ENCODE peak calls at places on chromosomes 4 and X, in eight cellular contexts. I, Z, S, W, U, G, H and J are unnamed samples.

GRCh38 chr4:116515959-116516358 is 569.4 kb downstream of the TRAM1L1 start:
- DNase-seq in W (no peak), H (no peak), S (no peak), G (no peak), Z (no peak), U (no peak), I (no peak), J (no peak)

GRCh38 chr4:27046851-27047250 is 186.2 kb downstream of the STIM2 start:
- DNase-seq in S (no peak), G (no peak), U (no peak), H (no peak), Z (no peak), W (no peak), I (no peak), J (no peak)

GRCh38 chrX:7083021-7083420 is 64.5 kb upstream of the STS start:
- DNase-seq in H (no peak), U (no peak), S (no peak), W (no peak), Z (no peak), G (no peak), I (no peak), J (no peak)

GRCh38 chr4:104631000-104631399 is 136.3 kb upstream of the CXXC4 start:
- DNase-seq in Z (no peak), S (no peak), U (no peak), I (no peak), H (no peak), G (no peak), W (no peak), J (no peak)

GRCh38 chr4:84597450-84597849 is 14.5 kb downstream of the CDS1 start:
- DNase-seq in I (no peak), U (no peak), H (no peak), S (peak; percentile 4), G (no peak), W (no peak), Z (no peak), J (no peak)

GRCh38 chr4:168421671-168422070 is 58.6 kb downstream of the DDX60L start:
- DNase-seq in W (no peak), S (peak; percentile 48), G (no peak), H (no peak), U (no peak), Z (no peak), I (no peak), J (no peak)

GRCh38 chr4:71711044-71711984 is 72.6 kb downstream of the GC start:
- DNase-seq in Z (no peak), S (no peak), H (no peak), G (no peak), I (no peak), W (no peak), U (no peak), J (no peak)

GRCh38 chr4:2929469-2929868 is 33.7 kb downstream of the NOP14 start:
- DNase-seq in U (no peak), Z (no peak), G (peak; percentile 56), H (no peak), S (no peak), I (no peak), W (peak; percentile 50), J (no peak)

GRCh38 chr4:83293305-83294046 is 8.9 kb upstream of the COQ2 start:
- DNase-seq in U (no peak), H (no peak), Z (no peak), G (no peak), W (no peak), I (no peak), S (no peak), J (no peak)

GRCh38 chr4:150078041-150078995 is at the start of gene DCLK2:
- DNase-seq in Z (peak; percentile 85), U (peak; percentile 86), I (peak; percentile 43), W (peak; percentile 85), G (peak; percentile 90), S (peak; percentile 81), H (peak; percentile 66), J (peak; percentile 71)

GRCh38 chrX:850471-850916 is 219.9 kb downstream of the SHOX start:
- DNase-seq in H (no peak), I (no peak), U (no peak), Z (no peak), G (no peak), S (no peak), W (no peak), J (no peak)

GRCh38 chrX:108267561-108267960 is 170.7 kb downstream of the COL4A6 start:
- DNase-seq in Z (no peak), U (no peak), I (no peak), S (no peak), G (no peak), H (no peak), W (no peak), J (no peak)

GRCh38 chr4:112377127-112377635 is 80.0 kb downstream of the ALPK1 start:
- DNase-seq in I (no peak), H (no peak), S (no peak), W (no peak), Z (no peak), U (no peak), G (peak; percentile 27), J (no peak)

GRCh38 chr4:174307694-174308093 is 24.0 kb downstream of the CEP44 start:
- DNase-seq in Z (no peak), W (no peak), G (no peak), U (no peak), H (no peak), I (no peak), S (no peak), J (no peak)

GRCh38 chr4:121551881-121552280 is 144.9 kb downstream of the ANXA5 start:
- DNase-seq in W (no peak), H (no peak), G (no peak), U (peak; percentile 18), S (peak; percentile 26), Z (no peak), I (no peak), J (no peak)

GRCh38 chrX:47179221-47179927 is 14.3 kb upstream of the UBA1 start:
- DNase-seq in I (no peak), U (peak; percentile 83), Z (no peak), H (no peak), S (no peak), G (no peak), W (peak; percentile 54), J (no peak)

GRCh38 chr4:32826169-32826568 is 2106.0 kb downstream of the PCDH7 start:
- DNase-seq in Z (no peak), W (no peak), U (no peak), G (no peak), I (no peak), S (no peak), H (no peak), J (no peak)

GRCh38 chr4:24850669-24851068 is 55.3 kb downstream of the SOD3 start:
- DNase-seq in I (no peak), U (peak; percentile 90), G (no peak), W (no peak), S (no peak), H (no peak), Z (no peak), J (no peak)

GRCh38 chr4:20353646-20354045 is 101.9 kb downstream of the SLIT2 start:
- DNase-seq in W (no peak), S (no peak), G (no peak), Z (peak; percentile 85), H (no peak), U (no peak), I (no peak), J (no peak)

GRCh38 chr4:184312126-184312525 is 94.5 kb upstream of the ENPP6 start:
- DNase-seq in W (no peak), I (no peak), H (no peak), G (no peak), U (no peak), Z (no peak), S (no peak), J (no peak)

GRCh38 chr4:150534818-150535217 is 47.1 kb upstream of the MAB21L2 start:
- DNase-seq in U (no peak), G (no peak), W (no peak), S (no peak), Z (no peak), H (no peak), I (no peak), J (no peak)